ENCODE peak calls at places on chromosomes 4 and X, in eight cellular contexts. One of them, this sample, is unnamed.

GRCh38 chrX:135170468-135170867 is 730 bp downstream of the CT55 start:
- DNase-seq in ovary: no peak
- DNase-seq in A549: no peak
- DNase-seq in stomach: no peak
- DNase-seq in transverse colon: no peak
- DNase-seq in tibial nerve: no peak
- DNase-seq in upper lobe of left lung: no peak
- DNase-seq in H1: no peak
- DNase-seq in this sample: no peak

GRCh38 chr4:101792056-101792575 is 1.6 kb downstream of the BANK1 start:
- DNase-seq in ovary: no peak
- DNase-seq in A549: peak
- DNase-seq in stomach: no peak
- DNase-seq in transverse colon: no peak
- DNase-seq in tibial nerve: no peak
- DNase-seq in upper lobe of left lung: no peak
- DNase-seq in H1: no peak
- DNase-seq in this sample: no peak

GRCh38 chrX:135345328-135345645 is 36.0 kb downstream of the ETDC start:
- DNase-seq in ovary: peak
- DNase-seq in A549: no peak
- DNase-seq in stomach: peak
- DNase-seq in transverse colon: peak
- DNase-seq in tibial nerve: peak
- DNase-seq in upper lobe of left lung: no peak
- DNase-seq in H1: no peak
- DNase-seq in this sample: peak

GRCh38 chr4:15655223-15656037 is at the start of gene FBXL5:
- DNase-seq in ovary: peak
- DNase-seq in A549: peak
- DNase-seq in stomach: peak
- DNase-seq in transverse colon: peak
- DNase-seq in tibial nerve: peak
- DNase-seq in upper lobe of left lung: peak
- DNase-seq in H1: no peak
- DNase-seq in this sample: peak

GRCh38 chrX:107751127-107751526 is 24.5 kb downstream of the TSC22D3 start:
- DNase-seq in ovary: no peak
- DNase-seq in A549: no peak
- DNase-seq in stomach: no peak
- DNase-seq in transverse colon: no peak
- DNase-seq in tibial nerve: no peak
- DNase-seq in upper lobe of left lung: no peak
- DNase-seq in H1: no peak
- DNase-seq in this sample: no peak

GRCh38 chr4:103204114-103204513 is 6.0 kb upstream of the CENPE start:
- DNase-seq in ovary: no peak
- DNase-seq in A549: peak
- DNase-seq in stomach: no peak
- DNase-seq in transverse colon: no peak
- DNase-seq in tibial nerve: no peak
- DNase-seq in upper lobe of left lung: no peak
- DNase-seq in H1: no peak
- DNase-seq in this sample: no peak

GRCh38 chr4:2672700-2673099 is 83.4 kb downstream of the TNIP2 start:
- DNase-seq in ovary: no peak
- DNase-seq in A549: no peak
- DNase-seq in stomach: no peak
- DNase-seq in transverse colon: no peak
- DNase-seq in tibial nerve: no peak
- DNase-seq in upper lobe of left lung: no peak
- DNase-seq in H1: no peak
- DNase-seq in this sample: no peak

GRCh38 chr4:84401669-84402068 is 97.4 kb downstream of the NKX6-1 start:
- DNase-seq in ovary: no peak
- DNase-seq in A549: peak
- DNase-seq in stomach: no peak
- DNase-seq in transverse colon: no peak
- DNase-seq in tibial nerve: no peak
- DNase-seq in upper lobe of left lung: no peak
- DNase-seq in H1: no peak
- DNase-seq in this sample: no peak

GRCh38 chr4:1638873-1639272 is 45.2 kb downstream of the FAM53A start:
- DNase-seq in ovary: no peak
- DNase-seq in A549: no peak
- DNase-seq in stomach: no peak
- DNase-seq in transverse colon: no peak
- DNase-seq in tibial nerve: no peak
- DNase-seq in upper lobe of left lung: peak
- DNase-seq in H1: no peak
- DNase-seq in this sample: no peak

GRCh38 chrX:15864629-15865028 is 10.0 kb upstream of the AP1S2 start:
- DNase-seq in ovary: no peak
- DNase-seq in A549: peak
- DNase-seq in stomach: no peak
- DNase-seq in transverse colon: no peak
- DNase-seq in tibial nerve: no peak
- DNase-seq in upper lobe of left lung: no peak
- DNase-seq in H1: no peak
- DNase-seq in this sample: no peak

GRCh38 chr4:88481557-88481956 is 24.6 kb downstream of the HERC5 start:
- DNase-seq in ovary: no peak
- DNase-seq in A549: no peak
- DNase-seq in stomach: no peak
- DNase-seq in transverse colon: no peak
- DNase-seq in tibial nerve: no peak
- DNase-seq in upper lobe of left lung: no peak
- DNase-seq in H1: no peak
- DNase-seq in this sample: no peak

GRCh38 chr4:7199129-7199725 is 6.9 kb downstream of the SORCS2 start:
- DNase-seq in ovary: no peak
- DNase-seq in A549: no peak
- DNase-seq in stomach: no peak
- DNase-seq in transverse colon: no peak
- DNase-seq in tibial nerve: peak
- DNase-seq in upper lobe of left lung: peak
- DNase-seq in H1: no peak
- DNase-seq in this sample: no peak

GRCh38 chr4:176769519-176769918 is 23.2 kb downstream of the VEGFC start:
- DNase-seq in ovary: no peak
- DNase-seq in A549: peak
- DNase-seq in stomach: no peak
- DNase-seq in transverse colon: no peak
- DNase-seq in tibial nerve: no peak
- DNase-seq in upper lobe of left lung: no peak
- DNase-seq in H1: no peak
- DNase-seq in this sample: no peak

GRCh38 chr4:68734095-68734494 is 63.6 kb upstream of the UGT2B15 start:
- DNase-seq in ovary: no peak
- DNase-seq in A549: no peak
- DNase-seq in stomach: no peak
- DNase-seq in transverse colon: no peak
- DNase-seq in tibial nerve: no peak
- DNase-seq in upper lobe of left lung: no peak
- DNase-seq in H1: no peak
- DNase-seq in this sample: no peak

GRCh38 chr4:70815370-70815769 is 24.3 kb downstream of the GRSF1 start:
- DNase-seq in ovary: no peak
- DNase-seq in A549: no peak
- DNase-seq in stomach: no peak
- DNase-seq in transverse colon: no peak
- DNase-seq in tibial nerve: no peak
- DNase-seq in upper lobe of left lung: no peak
- DNase-seq in H1: no peak
- DNase-seq in this sample: no peak

GRCh38 chr4:38078590-38079381 is 118.6 kb downstream of the PTTG2 start:
- DNase-seq in ovary: no peak
- DNase-seq in A549: peak
- DNase-seq in stomach: no peak
- DNase-seq in transverse colon: peak
- DNase-seq in tibial nerve: no peak
- DNase-seq in upper lobe of left lung: no peak
- DNase-seq in H1: no peak
- DNase-seq in this sample: no peak

GRCh38 chr4:146582864-146583263 is 55.8 kb upstream of the POU4F2 start:
- DNase-seq in ovary: no peak
- DNase-seq in A549: no peak
- DNase-seq in stomach: no peak
- DNase-seq in transverse colon: no peak
- DNase-seq in tibial nerve: no peak
- DNase-seq in upper lobe of left lung: no peak
- DNase-seq in H1: no peak
- DNase-seq in this sample: no peak

GRCh38 chr4:52051213-52051614 is at the start of gene SPATA18:
- DNase-seq in ovary: peak
- DNase-seq in A549: peak
- DNase-seq in stomach: peak
- DNase-seq in transverse colon: peak
- DNase-seq in tibial nerve: no peak
- DNase-seq in upper lobe of left lung: peak
- DNase-seq in H1: no peak
- DNase-seq in this sample: peak

GRCh38 chr4:52051615-52052474 is 741 bp downstream of the SPATA18 start:
- DNase-seq in ovary: peak
- DNase-seq in A549: peak
- DNase-seq in stomach: peak
- DNase-seq in transverse colon: peak
- DNase-seq in tibial nerve: no peak
- DNase-seq in upper lobe of left lung: peak
- DNase-seq in H1: peak
- DNase-seq in this sample: peak

GRCh38 chr4:52054254-52054653 is 3.1 kb downstream of the SPATA18 start:
- DNase-seq in ovary: no peak
- DNase-seq in A549: no peak
- DNase-seq in stomach: no peak
- DNase-seq in transverse colon: no peak
- DNase-seq in tibial nerve: no peak
- DNase-seq in upper lobe of left lung: no peak
- DNase-seq in H1: no peak
- DNase-seq in this sample: no peak

GRCh38 chr4:52057196-52057595 is 6.1 kb downstream of the SPATA18 start:
- DNase-seq in ovary: no peak
- DNase-seq in A549: no peak
- DNase-seq in stomach: no peak
- DNase-seq in transverse colon: no peak
- DNase-seq in tibial nerve: no peak
- DNase-seq in upper lobe of left lung: no peak
- DNase-seq in H1: no peak
- DNase-seq in this sample: no peak

GRCh38 chr4:52052475-52052780 is 1.3 kb downstream of the SPATA18 start:
- DNase-seq in ovary: no peak
- DNase-seq in A549: no peak
- DNase-seq in stomach: no peak
- DNase-seq in transverse colon: no peak
- DNase-seq in tibial nerve: no peak
- DNase-seq in upper lobe of left lung: no peak
- DNase-seq in H1: no peak
- DNase-seq in this sample: no peak
- H3K4me3 ChIP-seq in ovary: peak
- H3K4me3 ChIP-seq in A549: peak
- H3K4me3 ChIP-seq in stomach: peak
- H3K4me3 ChIP-seq in transverse colon: no peak
- H3K4me3 ChIP-seq in tibial nerve: no peak
- H3K4me3 ChIP-seq in upper lobe of left lung: peak
- H3K4me3 ChIP-seq in H1: peak
- H3K4me3 ChIP-seq in this sample: peak

GRCh38 chr4:82275431-82276423 is 98.1 kb downstream of the HNRNPD start:
- DNase-seq in ovary: no peak
- DNase-seq in A549: peak
- DNase-seq in stomach: no peak
- DNase-seq in transverse colon: no peak
- DNase-seq in tibial nerve: no peak
- DNase-seq in upper lobe of left lung: no peak
- DNase-seq in H1: no peak
- DNase-seq in this sample: no peak
- TF ChIP-seq EP300 in ovary: no peak
- TF ChIP-seq EP300 in A549: no peak
- TF ChIP-seq EP300 in stomach: no peak
- TF ChIP-seq EP300 in transverse colon: no peak
- TF ChIP-seq EP300 in tibial nerve: no peak
- TF ChIP-seq EP300 in upper lobe of left lung: no peak
- TF ChIP-seq EP300 in H1: no peak
- TF ChIP-seq EP300 in this sample: no peak

GRCh38 chr4:53601251-53601764 is 10.0 kb upstream of the LNX1 start:
- DNase-seq in ovary: peak
- DNase-seq in A549: peak
- DNase-seq in stomach: no peak
- DNase-seq in transverse colon: peak
- DNase-seq in tibial nerve: peak
- DNase-seq in upper lobe of left lung: no peak
- DNase-seq in H1: peak
- DNase-seq in this sample: no peak

GRCh38 chr4:53598901-53599300 is 7.6 kb upstream of the LNX1 start:
- DNase-seq in ovary: no peak
- DNase-seq in A549: no peak
- DNase-seq in stomach: no peak
- DNase-seq in transverse colon: no peak
- DNase-seq in tibial nerve: no peak
- DNase-seq in upper lobe of left lung: no peak
- DNase-seq in H1: no peak
- DNase-seq in this sample: no peak

GRCh38 chr4:53596901-53597300 is 5.6 kb upstream of the LNX1 start:
- DNase-seq in ovary: no peak
- DNase-seq in A549: no peak
- DNase-seq in stomach: no peak
- DNase-seq in transverse colon: no peak
- DNase-seq in tibial nerve: no peak
- DNase-seq in upper lobe of left lung: no peak
- DNase-seq in H1: no peak
- DNase-seq in this sample: no peak

GRCh38 chr4:53598483-53598882 is 7.2 kb upstream of the LNX1 start:
- DNase-seq in ovary: no peak
- DNase-seq in A549: no peak
- DNase-seq in stomach: no peak
- DNase-seq in transverse colon: no peak
- DNase-seq in tibial nerve: no peak
- DNase-seq in upper lobe of left lung: no peak
- DNase-seq in H1: no peak
- DNase-seq in this sample: no peak

GRCh38 chr4:53599632-53600031 is 8.3 kb upstream of the LNX1 start:
- DNase-seq in ovary: no peak
- DNase-seq in A549: no peak
- DNase-seq in stomach: no peak
- DNase-seq in transverse colon: no peak
- DNase-seq in tibial nerve: no peak
- DNase-seq in upper lobe of left lung: no peak
- DNase-seq in H1: no peak
- DNase-seq in this sample: no peak
- H3K4me3 ChIP-seq in ovary: no peak
- H3K4me3 ChIP-seq in A549: no peak
- H3K4me3 ChIP-seq in stomach: no peak
- H3K4me3 ChIP-seq in transverse colon: no peak
- H3K4me3 ChIP-seq in tibial nerve: no peak
- H3K4me3 ChIP-seq in upper lobe of left lung: no peak
- H3K4me3 ChIP-seq in H1: no peak
- H3K4me3 ChIP-seq in this sample: no peak

DNA sequence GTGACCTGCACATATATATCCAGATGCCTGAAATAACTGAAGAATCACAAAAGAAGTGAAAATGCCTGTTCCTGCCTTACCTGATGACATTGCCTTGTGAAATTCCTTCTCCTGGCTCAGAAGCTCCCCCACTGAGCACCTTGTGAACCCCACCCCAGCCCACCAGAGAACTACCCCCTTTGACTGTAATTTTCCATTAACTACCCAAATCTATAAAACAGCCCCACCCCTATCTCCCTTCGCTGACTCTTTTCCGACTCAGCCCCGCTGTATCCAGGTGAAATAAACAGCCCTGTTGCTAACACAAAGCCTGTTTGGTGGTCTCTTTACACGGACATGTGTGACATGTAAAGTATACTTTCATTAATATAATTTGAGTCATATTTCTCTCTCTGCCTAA is 320.3 kb upstream of the TECRL start:
- DNase-seq in ovary: no peak
- DNase-seq in A549: no peak
- DNase-seq in stomach: no peak
- DNase-seq in transverse colon: no peak
- DNase-seq in tibial nerve: no peak
- DNase-seq in upper lobe of left lung: no peak
- DNase-seq in H1: no peak
- DNase-seq in this sample: no peak
- TF ChIP-seq EP300 in ovary: no peak
- TF ChIP-seq EP300 in A549: no peak
- TF ChIP-seq EP300 in stomach: no peak
- TF ChIP-seq EP300 in transverse colon: no peak
- TF ChIP-seq EP300 in tibial nerve: no peak
- TF ChIP-seq EP300 in upper lobe of left lung: no peak
- TF ChIP-seq EP300 in H1: no peak
- TF ChIP-seq EP300 in this sample: no peak